ENCODE peak calls at places on chromosomes 1 and 21, in six cellular contexts. One of them, this sample, is unnamed.

GRCh38 chr21:35138665-35139381 is 89.7 kb upstream of the RUNX1 start:
- DNase-seq in IMR-90: peak; percentile 95
- DNase-seq in right atrium auricular region: no peak
- DNase-seq in BE2C: no peak
- DNase-seq in heart left ventricle: no peak
- DNase-seq in AG08396: peak; percentile 15
- DNase-seq in this sample: no peak

GRCh38 chr1:109564189-109564878 is 15.9 kb downstream of the GNAI3 start:
- DNase-seq in BE2C: no peak
- DNase-seq in right atrium auricular region: no peak
- DNase-seq in IMR-90: no peak
- DNase-seq in AG08396: no peak
- DNase-seq in heart left ventricle: no peak
- DNase-seq in this sample: no peak

GRCh38 chr1:94983343-94983742 is 56.4 kb upstream of the CNN3 start:
- DNase-seq in heart left ventricle: no peak
- DNase-seq in BE2C: no peak
- DNase-seq in AG08396: peak; percentile 23
- DNase-seq in IMR-90: peak; percentile 88
- DNase-seq in right atrium auricular region: peak; percentile 74
- DNase-seq in this sample: no peak

GRCh38 chr1:34164510-34165381 is at the start of gene CSMD2:
- DNase-seq in BE2C: no peak
- DNase-seq in AG08396: peak; percentile 78
- DNase-seq in right atrium auricular region: no peak
- DNase-seq in IMR-90: peak; percentile 23
- DNase-seq in heart left ventricle: peak; percentile 29
- DNase-seq in this sample: peak; percentile 44

GRCh38 chr1:171884475-171884874 is 43.2 kb downstream of the DNM3 start:
- DNase-seq in IMR-90: no peak
- DNase-seq in AG08396: no peak
- DNase-seq in heart left ventricle: no peak
- DNase-seq in right atrium auricular region: no peak
- DNase-seq in BE2C: no peak
- DNase-seq in this sample: no peak

GRCh38 chr1:235105051-235106043 is 23.3 kb downstream of the TOMM20 start:
- DNase-seq in AG08396: no peak
- DNase-seq in right atrium auricular region: peak; percentile 50
- DNase-seq in IMR-90: peak; percentile 32
- DNase-seq in BE2C: no peak
- DNase-seq in heart left ventricle: no peak
- DNase-seq in this sample: no peak

GRCh38 chr1:119361205-119361604 is 7.4 kb upstream of the HAO2 start:
- DNase-seq in BE2C: no peak
- DNase-seq in right atrium auricular region: no peak
- DNase-seq in heart left ventricle: no peak
- DNase-seq in IMR-90: no peak
- DNase-seq in AG08396: no peak
- DNase-seq in this sample: no peak

GRCh38 chr1:233364695-233365539 is 37.4 kb downstream of the MAP3K21 start:
- DNase-seq in AG08396: peak; percentile 12
- DNase-seq in IMR-90: peak; percentile 23
- DNase-seq in BE2C: no peak
- DNase-seq in right atrium auricular region: no peak
- DNase-seq in heart left ventricle: no peak
- DNase-seq in this sample: no peak

GRCh38 chr1:66733348-66734017 is 18.8 kb upstream of the DYNLT5 start:
- DNase-seq in AG08396: no peak
- DNase-seq in BE2C: no peak
- DNase-seq in heart left ventricle: no peak
- DNase-seq in IMR-90: no peak
- DNase-seq in right atrium auricular region: no peak
- DNase-seq in this sample: no peak

GRCh38 chr21:45157932-45158331 is 83.6 kb downstream of the ADARB1 start:
- DNase-seq in heart left ventricle: no peak
- DNase-seq in right atrium auricular region: peak; percentile 4
- DNase-seq in AG08396: no peak
- DNase-seq in BE2C: no peak
- DNase-seq in IMR-90: no peak
- DNase-seq in this sample: peak; percentile 4

GRCh38 chr21:46394819-46395152 is 63.9 kb upstream of the DIP2A start:
- DNase-seq in BE2C: peak; percentile 55
- DNase-seq in heart left ventricle: no peak
- DNase-seq in IMR-90: no peak
- DNase-seq in right atrium auricular region: no peak
- DNase-seq in AG08396: no peak
- DNase-seq in this sample: peak; percentile 44

GRCh38 chr1:117653732-117654484 is 48.1 kb downstream of the TENT5C start:
- DNase-seq in AG08396: no peak
- DNase-seq in heart left ventricle: no peak
- DNase-seq in BE2C: no peak
- DNase-seq in IMR-90: no peak
- DNase-seq in right atrium auricular region: no peak
- DNase-seq in this sample: no peak

GRCh38 chr1:68623700-68624099 is 126.8 kb upstream of the DEPDC1 start:
- DNase-seq in IMR-90: no peak
- DNase-seq in AG08396: no peak
- DNase-seq in BE2C: no peak
- DNase-seq in heart left ventricle: peak; percentile 73
- DNase-seq in right atrium auricular region: no peak
- DNase-seq in this sample: no peak

GRCh38 chr1:67347688-67348472 is 40.2 kb downstream of the IL12RB2 start:
- DNase-seq in right atrium auricular region: no peak
- DNase-seq in AG08396: peak; percentile 60
- DNase-seq in BE2C: peak; percentile 16
- DNase-seq in IMR-90: peak; percentile 61
- DNase-seq in heart left ventricle: peak; percentile 13
- DNase-seq in this sample: peak; percentile 59

GRCh38 chr1:29729281-29729680 is 493.0 kb downstream of the PTPRU start:
- DNase-seq in right atrium auricular region: no peak
- DNase-seq in IMR-90: no peak
- DNase-seq in heart left ventricle: no peak
- DNase-seq in BE2C: no peak
- DNase-seq in AG08396: no peak
- DNase-seq in this sample: no peak

GRCh38 chr1:91165033-91165654 is 143.3 kb upstream of the ZNF644 start:
- DNase-seq in right atrium auricular region: peak; percentile 75
- DNase-seq in heart left ventricle: peak; percentile 62
- DNase-seq in AG08396: peak; percentile 83
- DNase-seq in BE2C: peak; percentile 71
- DNase-seq in IMR-90: peak; percentile 45
- DNase-seq in this sample: peak; percentile 89

GRCh38 chr1:34929853-34930701 is 627 bp upstream of the DLGAP3 start:
- DNase-seq in BE2C: peak; percentile 23
- DNase-seq in AG08396: no peak
- DNase-seq in right atrium auricular region: no peak
- DNase-seq in heart left ventricle: no peak
- DNase-seq in IMR-90: no peak
- DNase-seq in this sample: no peak

GRCh38 chr1:15153842-15154479 is 414 bp downstream of the TMEM51 start:
- DNase-seq in AG08396: peak; percentile 86
- DNase-seq in IMR-90: peak; percentile 66
- DNase-seq in heart left ventricle: peak; percentile 56
- DNase-seq in BE2C: peak; percentile 67
- DNase-seq in right atrium auricular region: no peak
- DNase-seq in this sample: peak; percentile 57

GRCh38 chr1:25068829-25069228 is 138.8 kb upstream of the RUNX3 start:
- DNase-seq in heart left ventricle: no peak
- DNase-seq in AG08396: no peak
- DNase-seq in BE2C: no peak
- DNase-seq in right atrium auricular region: no peak
- DNase-seq in IMR-90: no peak
- DNase-seq in this sample: no peak

GRCh38 chr1:247415423-247416361 is at the start of gene NLRP3:
- DNase-seq in AG08396: peak; percentile 16
- DNase-seq in BE2C: no peak
- DNase-seq in heart left ventricle: peak; percentile 34
- DNase-seq in right atrium auricular region: no peak
- DNase-seq in IMR-90: no peak
- DNase-seq in this sample: peak; percentile 29

GRCh38 chr1:209647212-209647611 is 5.0 kb downstream of the LAMB3 start:
- DNase-seq in AG08396: no peak
- DNase-seq in BE2C: no peak
- DNase-seq in heart left ventricle: no peak
- DNase-seq in IMR-90: no peak
- DNase-seq in right atrium auricular region: no peak
- DNase-seq in this sample: no peak

GRCh38 chr1:112793631-112794565 is 78.8 kb upstream of the PPM1J start:
- DNase-seq in right atrium auricular region: no peak
- DNase-seq in BE2C: no peak
- DNase-seq in IMR-90: no peak
- DNase-seq in heart left ventricle: no peak
- DNase-seq in AG08396: no peak
- DNase-seq in this sample: peak; percentile 25

GRCh38 chr21:33650230-33650629 is 7.9 kb downstream of the ITSN1 start:
- DNase-seq in AG08396: no peak
- DNase-seq in BE2C: no peak
- DNase-seq in IMR-90: no peak
- DNase-seq in right atrium auricular region: no peak
- DNase-seq in heart left ventricle: no peak
- DNase-seq in this sample: no peak

GRCh38 chr1:230140221-230141001 is 73.4 kb downstream of the GALNT2 start:
- DNase-seq in heart left ventricle: peak; percentile 52
- DNase-seq in BE2C: no peak
- DNase-seq in IMR-90: peak; percentile 90
- DNase-seq in AG08396: no peak
- DNase-seq in right atrium auricular region: peak; percentile 71
- DNase-seq in this sample: peak; percentile 56

GRCh38 chr1:204507317-204508105 is 8.7 kb upstream of the MDM4 start:
- DNase-seq in AG08396: peak; percentile 28
- DNase-seq in heart left ventricle: no peak
- DNase-seq in IMR-90: peak; percentile 22
- DNase-seq in BE2C: peak; percentile 75
- DNase-seq in right atrium auricular region: no peak
- DNase-seq in this sample: peak; percentile 38

GRCh38 chr1:183778568-183779433 is 26.1 kb upstream of the RGL1 start:
- DNase-seq in heart left ventricle: no peak
- DNase-seq in right atrium auricular region: no peak
- DNase-seq in IMR-90: no peak
- DNase-seq in AG08396: no peak
- DNase-seq in BE2C: no peak
- DNase-seq in this sample: no peak

GRCh38 chr1:107138166-107138565 is 2.7 kb upstream of the NTNG1 start:
- DNase-seq in heart left ventricle: no peak
- DNase-seq in BE2C: no peak
- DNase-seq in right atrium auricular region: no peak
- DNase-seq in IMR-90: no peak
- DNase-seq in AG08396: no peak
- DNase-seq in this sample: no peak

GRCh38 chr1:244063498-244063897 is 12.4 kb downstream of the ZBTB18 start:
- DNase-seq in IMR-90: no peak
- DNase-seq in right atrium auricular region: peak; percentile 55
- DNase-seq in BE2C: no peak
- DNase-seq in heart left ventricle: no peak
- DNase-seq in AG08396: no peak
- DNase-seq in this sample: no peak

GRCh38 chr1:234197839-234198238 is 175.4 kb upstream of the COA6 start:
- DNase-seq in BE2C: no peak
- DNase-seq in AG08396: no peak
- DNase-seq in right atrium auricular region: no peak
- DNase-seq in IMR-90: no peak
- DNase-seq in heart left ventricle: no peak
- DNase-seq in this sample: no peak

GRCh38 chr1:43904660-43905551 is 28.7 kb upstream of the ARTN start:
- DNase-seq in AG08396: no peak
- DNase-seq in IMR-90: no peak
- DNase-seq in BE2C: no peak
- DNase-seq in heart left ventricle: no peak
- DNase-seq in right atrium auricular region: no peak
- DNase-seq in this sample: no peak

This sample was measured in testis.